ENCODE peak calls at places on chromosomes 11 and 22, in eight cellular contexts. Q is Peyer's patch, M is GM20000, N is kidney epithelial cell, T is fibroblast of mammary gland, H is endothelial cell, G is fibroblast of pulmonary artery, X is OCI-LY7. S is an unnamed sample.

GRCh38 chr11:107293677-107294344 is 163.8 kb downstream of the CWF19L2 start:
- DNase-seq in Q (no peak), M (no peak), N (no peak), T (no peak), H (no peak), G (no peak), X (no peak), S (no peak)

GRCh38 chr22:30887861-30888260 is 80.7 kb downstream of the MORC2 start:
- DNase-seq in Q (no peak), M (no peak), N (no peak), T (no peak), H (no peak), G (no peak), X (no peak), S (no peak)

GRCh38 chr22:38820021-38820420 is 23.8 kb downstream of the NPTXR start:
- DNase-seq in Q (no peak), M (no peak), N (no peak), T (no peak), H (no peak), G (no peak), X (no peak), S (no peak)

GRCh38 chr22:25068701-25069100 is 116.2 kb downstream of the KIAA1671 start:
- DNase-seq in Q (peak; percentile 26), M (no peak), N (no peak), T (no peak), H (no peak), G (no peak), X (no peak), S (no peak)

GRCh38 chr11:73308963-73309960 is 1.2 kb downstream of the ARHGEF17 start:
- DNase-seq in Q (no peak), M (peak; percentile 44), N (peak; percentile 82), T (peak; percentile 92), H (peak; percentile 81), G (peak; percentile 97), X (no peak), S (peak; percentile 96)

GRCh38 chr22:39287076-39287743 is 32.2 kb downstream of the RPL3 start:
- DNase-seq in Q (peak; percentile 61), M (peak; percentile 87), N (no peak), T (no peak), H (no peak), G (no peak), X (peak; percentile 22), S (no peak)

GRCh38 chr11:34263462-34264186 is 94.2 kb downstream of the ABTB2 start:
- DNase-seq in Q (no peak), M (no peak), N (peak; percentile 87), T (peak; percentile 88), H (no peak), G (peak; percentile 75), X (no peak), S (peak; percentile 68)

GRCh38 chr22:37804502-37804885 is 3.2 kb upstream of the GCAT start:
- DNase-seq in Q (no peak), M (no peak), N (no peak), T (no peak), H (peak; percentile 28), G (no peak), X (no peak), S (no peak)

GRCh38 chr22:46352691-46353386 is 17.3 kb downstream of the TRMU start:
- DNase-seq in Q (no peak), M (no peak), N (no peak), T (peak; percentile 40), H (no peak), G (peak; percentile 11), X (peak; percentile 38), S (no peak)

GRCh38 chr22:21710156-21710555 is 25.4 kb downstream of the YPEL1 start:
- DNase-seq in Q (no peak), M (no peak), N (no peak), T (peak; percentile 20), H (no peak), G (no peak), X (no peak), S (peak; percentile 30)

GRCh38 chr11:12050470-12050891 is 42.1 kb upstream of the DKK3 start:
- DNase-seq in Q (no peak), M (no peak), N (no peak), T (no peak), H (no peak), G (no peak), X (no peak), S (no peak)

GRCh38 chr22:19473578-19473977 is 5.4 kb downstream of the UFD1 start:
- DNase-seq in Q (no peak), M (no peak), N (no peak), T (peak; percentile 37), H (no peak), G (no peak), X (peak; percentile 27), S (peak; percentile 22)

GRCh38 chr11:95338430-95338991 is 107.5 kb upstream of the SESN3 start:
- DNase-seq in Q (peak; percentile 19), M (no peak), N (no peak), T (peak; percentile 70), H (no peak), G (peak; percentile 85), X (no peak), S (no peak)

GRCh38 chr22:37894939-37895670 is 11.0 kb upstream of the MICALL1 start:
- DNase-seq in Q (no peak), M (no peak), N (no peak), T (no peak), H (peak; percentile 48), G (no peak), X (no peak), S (no peak)

GRCh38 chr22:29309332-29310064 is 3.0 kb downstream of the GAS2L1 start:
- DNase-seq in Q (no peak), M (peak; percentile 38), N (no peak), T (no peak), H (no peak), G (no peak), X (no peak), S (no peak)

GRCh38 chr11:119167933-119168332 is 592 bp upstream of the NLRX1 start:
- DNase-seq in Q (no peak), M (no peak), N (no peak), T (peak; percentile 30), H (no peak), G (no peak), X (no peak), S (no peak)

GRCh38 chr11:108865411-108865810 is 200.5 kb downstream of the DDX10 start:
- DNase-seq in Q (no peak), M (no peak), N (no peak), T (peak; percentile 31), H (no peak), G (peak; percentile 40), X (no peak), S (no peak)

GRCh38 chr11:112128483-112129121 is 35.3 kb downstream of the IL18 start:
- DNase-seq in Q (no peak), M (no peak), N (peak; percentile 69), T (peak; percentile 86), H (no peak), G (peak; percentile 66), X (no peak), S (peak; percentile 84)

GRCh38 chr22:34798605-34799004 is 267.4 kb upstream of the ISX start:
- DNase-seq in Q (no peak), M (no peak), N (no peak), T (no peak), H (no peak), G (no peak), X (no peak), S (no peak)

GRCh38 chr11:42249956-42250355 is 790.5 kb upstream of the LRRC4C start:
- DNase-seq in Q (no peak), M (no peak), N (no peak), T (no peak), H (no peak), G (peak; percentile 81), X (no peak), S (no peak)

GRCh38 chr11:118530180-118530682 is 761 bp upstream of the TMEM25 start:
- DNase-seq in Q (no peak), M (no peak), N (no peak), T (peak; percentile 8), H (no peak), G (peak; percentile 6), X (no peak), S (no peak)

DNA sequence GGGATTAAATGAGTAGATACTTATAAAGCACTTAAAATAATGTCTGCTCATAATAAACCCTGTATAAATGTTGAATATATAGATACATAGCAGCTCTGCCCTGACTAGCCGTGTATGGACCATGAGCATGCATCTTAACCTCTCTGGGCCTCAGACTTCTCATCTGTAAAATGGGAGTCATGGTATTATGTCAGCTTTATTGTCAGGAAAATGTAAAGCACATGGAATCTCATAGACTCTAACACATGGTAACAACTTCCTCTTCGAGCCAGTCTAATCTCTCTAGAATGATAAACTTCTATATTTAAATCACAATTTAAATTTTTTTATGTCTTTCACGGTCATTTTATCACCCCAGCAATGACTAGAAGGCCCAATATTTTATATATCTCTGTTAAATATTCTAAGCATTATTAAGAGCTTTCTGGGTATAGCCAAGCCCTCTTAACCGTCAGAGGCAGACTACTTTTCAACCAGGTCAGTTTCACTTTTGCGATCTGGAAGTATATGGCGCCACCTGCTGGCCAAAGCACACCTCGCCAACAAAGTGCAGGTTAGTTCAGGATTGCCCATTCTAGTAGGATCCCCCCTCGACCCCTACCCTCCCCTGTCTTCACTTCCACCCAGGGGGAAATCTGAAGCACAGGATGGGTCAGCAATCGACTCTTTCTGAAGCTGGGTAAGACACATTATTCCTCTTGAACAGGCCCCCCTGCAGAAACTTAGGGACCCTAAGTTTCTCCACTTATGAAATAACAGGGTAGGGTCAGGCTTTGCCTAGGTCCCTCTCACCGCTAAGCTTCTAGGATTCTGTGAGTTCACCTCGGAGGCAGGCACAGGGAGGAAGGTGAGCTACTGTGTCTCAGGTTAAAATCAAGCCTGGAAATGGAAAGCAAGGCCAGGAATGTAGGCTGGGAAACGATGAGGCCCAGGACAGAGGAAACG is 36.0 kb downstream of the KCNJ1 start:
- DNase-seq in Q (peak; percentile 84), M (peak; percentile 77), N (peak; percentile 32), T (peak; percentile 79), H (peak; percentile 86), G (peak; percentile 91), X (peak; percentile 91), S (peak; percentile 69)
- TF ChIP-seq CTCF in Q (peak; percentile 79), M (peak; percentile 81), N (peak; percentile 87), T (peak; percentile 80), H (peak; percentile 96), G (peak; percentile 80), X (peak; percentile 99), S (peak; percentile 98)

GRCh38 chr11:44894217-44894617 is 56.5 kb downstream of the TP53I11 start:
- DNase-seq in Q (peak; percentile 30), M (peak; percentile 67), N (no peak), T (peak; percentile 48), H (peak; percentile 84), G (peak; percentile 76), X (peak; percentile 57), S (peak; percentile 15)
- TF ChIP-seq CTCF in Q (peak; percentile 80), M (peak; percentile 73), N (peak; percentile 94), T (peak; percentile 79), H (peak; percentile 82), G (peak; percentile 89), X (peak; percentile 82), S (peak; percentile 97)

DNA sequence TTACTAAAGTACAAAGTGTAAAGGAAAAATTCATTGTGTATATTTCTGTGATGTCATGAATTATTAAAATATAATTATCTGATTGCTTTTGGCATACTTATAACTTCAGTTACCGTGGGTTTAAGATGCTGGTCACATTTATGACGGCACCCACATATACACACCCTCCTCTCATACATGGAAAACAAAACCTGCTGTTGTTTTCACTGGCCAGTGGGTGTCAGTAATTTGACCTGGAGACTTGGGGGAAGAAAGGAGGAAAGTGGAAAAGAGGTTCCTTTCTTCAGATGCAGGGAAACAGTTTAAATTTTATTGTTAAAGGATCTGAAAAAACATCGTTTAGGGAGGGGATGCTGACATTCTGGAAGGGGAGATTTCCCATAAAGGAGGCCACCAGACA is 742 bp upstream of the BBOX1 start:
- DNase-seq in Q (no peak), M (no peak), N (no peak), T (no peak), H (no peak), G (no peak), X (no peak), S (peak; percentile 2)
- TF ChIP-seq CTCF in Q (no peak), M (no peak), N (peak; percentile 8), T (no peak), H (no peak), G (no peak), X (peak; percentile 50), S (peak; percentile 38)

GRCh38 chr11:8167796-8168195 is 1.0 kb downstream of the RIC3 start:
- DNase-seq in Q (no peak), M (no peak), N (no peak), T (peak; percentile 18), H (no peak), G (peak; percentile 21), X (no peak), S (no peak)
- TF ChIP-seq CTCF in Q (no peak), M (no peak), N (no peak), T (no peak), H (no peak), G (no peak), X (no peak), S (no peak)